ENCODE peak calls at places on chromosomes 7 and 10, in seven cellular contexts. One of them, this sample, is unnamed.
A peak's percentile ranks its signal among the peaks of the same experiment; 100 is the strongest.

GRCh38 chr10:52956861-52957260 is 184.3 kb upstream of the MBL2 start:
- DNase-seq in neural crest cell: no peak
- DNase-seq in pons: no peak
- DNase-seq in stimulated activated naive CD8-positive, alpha-beta T cell treated with anti-CD3 and anti-CD28 coated beads, Interleukin-15, amount 100 ng/mL, for 72 hours: no peak
- DNase-seq in aorta: no peak
- DNase-seq in NCI-H1694 treated with DMSO at 0.1 percent for 48 hours: no peak
- DNase-seq in mucosa of gallbladder: no peak
- DNase-seq in this sample: no peak

GRCh38 chr10:48885376-48885775 is 54.3 kb downstream of the LRRC18 start:
- DNase-seq in neural crest cell: peak; percentile 12
- DNase-seq in pons: peak; percentile 15
- DNase-seq in stimulated activated naive CD8-positive, alpha-beta T cell treated with anti-CD3 and anti-CD28 coated beads, Interleukin-15, amount 100 ng/mL, for 72 hours: no peak
- DNase-seq in aorta: no peak
- DNase-seq in NCI-H1694 treated with DMSO at 0.1 percent for 48 hours: no peak
- DNase-seq in mucosa of gallbladder: no peak
- DNase-seq in this sample: no peak

GRCh38 chr10:22583683-22584082 is 130.7 kb downstream of the PIP4K2A start:
- DNase-seq in neural crest cell: no peak
- DNase-seq in pons: no peak
- DNase-seq in stimulated activated naive CD8-positive, alpha-beta T cell treated with anti-CD3 and anti-CD28 coated beads, Interleukin-15, amount 100 ng/mL, for 72 hours: no peak
- DNase-seq in aorta: no peak
- DNase-seq in NCI-H1694 treated with DMSO at 0.1 percent for 48 hours: no peak
- DNase-seq in mucosa of gallbladder: no peak
- DNase-seq in this sample: no peak

GRCh38 chr10:110268931-110269640 is 35.6 kb downstream of the SMNDC1 start:
- DNase-seq in neural crest cell: no peak
- DNase-seq in pons: no peak
- DNase-seq in stimulated activated naive CD8-positive, alpha-beta T cell treated with anti-CD3 and anti-CD28 coated beads, Interleukin-15, amount 100 ng/mL, for 72 hours: no peak
- DNase-seq in aorta: no peak
- DNase-seq in NCI-H1694 treated with DMSO at 0.1 percent for 48 hours: peak; percentile 73
- DNase-seq in mucosa of gallbladder: no peak
- DNase-seq in this sample: peak; percentile 9

GRCh38 chr7:155001756-155002410 is 1.0 kb downstream of the PAXIP1 start:
- DNase-seq in neural crest cell: no peak
- DNase-seq in pons: no peak
- DNase-seq in stimulated activated naive CD8-positive, alpha-beta T cell treated with anti-CD3 and anti-CD28 coated beads, Interleukin-15, amount 100 ng/mL, for 72 hours: no peak
- DNase-seq in aorta: no peak
- DNase-seq in NCI-H1694 treated with DMSO at 0.1 percent for 48 hours: no peak
- DNase-seq in mucosa of gallbladder: no peak
- DNase-seq in this sample: no peak

GRCh38 chr7:44284216-44284615 is 41.2 kb downstream of the CAMK2B start:
- DNase-seq in neural crest cell: no peak
- DNase-seq in pons: no peak
- DNase-seq in stimulated activated naive CD8-positive, alpha-beta T cell treated with anti-CD3 and anti-CD28 coated beads, Interleukin-15, amount 100 ng/mL, for 72 hours: no peak
- DNase-seq in aorta: peak; percentile 63
- DNase-seq in NCI-H1694 treated with DMSO at 0.1 percent for 48 hours: peak; percentile 68
- DNase-seq in mucosa of gallbladder: no peak
- DNase-seq in this sample: peak; percentile 92

GRCh38 chr7:37344886-37345579 is 103.6 kb downstream of the ELMO1 start:
- DNase-seq in neural crest cell: no peak
- DNase-seq in pons: peak; percentile 32
- DNase-seq in stimulated activated naive CD8-positive, alpha-beta T cell treated with anti-CD3 and anti-CD28 coated beads, Interleukin-15, amount 100 ng/mL, for 72 hours: no peak
- DNase-seq in aorta: no peak
- DNase-seq in NCI-H1694 treated with DMSO at 0.1 percent for 48 hours: no peak
- DNase-seq in mucosa of gallbladder: no peak
- DNase-seq in this sample: no peak

GRCh38 chr10:12755075-12755474 is 246.4 kb downstream of the CCDC3 start:
- DNase-seq in neural crest cell: no peak
- DNase-seq in pons: no peak
- DNase-seq in stimulated activated naive CD8-positive, alpha-beta T cell treated with anti-CD3 and anti-CD28 coated beads, Interleukin-15, amount 100 ng/mL, for 72 hours: no peak
- DNase-seq in aorta: no peak
- DNase-seq in NCI-H1694 treated with DMSO at 0.1 percent for 48 hours: no peak
- DNase-seq in mucosa of gallbladder: no peak
- DNase-seq in this sample: no peak

GRCh38 chr7:31373337-31374289 is 33.1 kb upstream of the NEUROD6 start:
- DNase-seq in neural crest cell: peak; percentile 63
- DNase-seq in pons: peak; percentile 58
- DNase-seq in stimulated activated naive CD8-positive, alpha-beta T cell treated with anti-CD3 and anti-CD28 coated beads, Interleukin-15, amount 100 ng/mL, for 72 hours: no peak
- DNase-seq in aorta: no peak
- DNase-seq in NCI-H1694 treated with DMSO at 0.1 percent for 48 hours: peak; percentile 79
- DNase-seq in mucosa of gallbladder: peak; percentile 42
- DNase-seq in this sample: peak; percentile 20

GRCh38 chr7:76054129-76055120 is 6.5 kb downstream of the MDH2 start:
- DNase-seq in neural crest cell: no peak
- DNase-seq in pons: peak; percentile 48
- DNase-seq in stimulated activated naive CD8-positive, alpha-beta T cell treated with anti-CD3 and anti-CD28 coated beads, Interleukin-15, amount 100 ng/mL, for 72 hours: no peak
- DNase-seq in aorta: no peak
- DNase-seq in NCI-H1694 treated with DMSO at 0.1 percent for 48 hours: no peak
- DNase-seq in mucosa of gallbladder: no peak
- DNase-seq in this sample: no peak